ENCODE peak calls at places on chromosomes 1 and 21, in five cellular contexts. L is K562, I is HepG2, M is H1, V is GM12878. B is an unnamed sample.

GRCh38 chr1:66274634-66275033 is 259.3 kb upstream of the SGIP1 start:
- DNase-seq in I (no peak), L (no peak), V (no peak), M (no peak), B (no peak)

GRCh38 chr1:240732390-240732789 is 120.4 kb upstream of the GREM2 start:
- DNase-seq in V (no peak), L (peak), M (no peak), I (peak), B (peak)

GRCh38 chr21:23292292-23292691 is 2294.1 kb downstream of the NCAM2 start:
- DNase-seq in M (no peak), V (no peak), L (no peak), I (no peak), B (no peak)

GRCh38 chr21:30138483-30138882 is 28.1 kb downstream of the CLDN17 start:
- DNase-seq in I (no peak), L (no peak), V (no peak), M (no peak), B (no peak)

GRCh38 chr1:170402451-170403311 is 129.3 kb upstream of the GORAB start:
- DNase-seq in L (no peak), M (no peak), I (no peak), V (no peak), B (no peak)

GRCh38 chr1:223135176-223135575 is 7.9 kb downstream of the TLR5 start:
- DNase-seq in I (no peak), M (no peak), V (no peak), L (no peak), B (no peak)

GRCh38 chr1:3348196-3348865 is 106.1 kb upstream of the ARHGEF16 start:
- DNase-seq in L (no peak), V (no peak), M (no peak), I (no peak), B (no peak)

GRCh38 chr1:22711591-22712501 is 1.2 kb downstream of the EPHB2 start:
- DNase-seq in L (no peak), V (no peak), I (no peak), M (no peak), B (no peak)

GRCh38 chr1:223834660-223835263 is 11.0 kb downstream of the TP53BP2 start:
- DNase-seq in M (no peak), I (no peak), L (no peak), V (no peak), B (no peak)

GRCh38 chr1:230068952-230069684 is 2.1 kb downstream of the GALNT2 start:
- DNase-seq in I (no peak), V (no peak), L (peak), M (no peak), B (no peak)

GRCh38 chr1:98221926-98222325 is 301.1 kb upstream of the DPYD start:
- DNase-seq in V (no peak), I (peak), L (no peak), M (no peak), B (no peak)

GRCh38 chr21:44854664-44855446 is 18.6 kb downstream of the PTTG1IP start:
- DNase-seq in L (peak), I (no peak), M (no peak), V (no peak), B (no peak)

GRCh38 chr1:19385869-19386591 is 73.9 kb downstream of the SLC66A1 start:
- DNase-seq in I (peak), V (no peak), L (no peak), M (no peak), B (no peak)

GRCh38 chr1:81114191-81114590 is 686.5 kb upstream of the ADGRL2 start:
- DNase-seq in L (no peak), I (no peak), M (no peak), V (no peak), B (no peak)

GRCh38 chr1:52814465-52814864 is 28.1 kb upstream of the ZYG11A start:
- DNase-seq in M (no peak), L (no peak), V (no peak), I (peak), B (peak)

GRCh38 chr1:180244840-180245239 is 14.8 kb downstream of the LHX4 start:
- DNase-seq in V (no peak), M (no peak), L (no peak), I (peak), B (no peak)

GRCh38 chr1:33256701-33257387 is 552 bp downstream of the ZNF362 start:
- DNase-seq in I (peak), V (no peak), M (no peak), L (no peak), B (peak)

GRCh38 chr1:3921786-3922185 is 21.7 kb upstream of the C1orf174 start:
- DNase-seq in L (no peak), M (no peak), I (no peak), V (no peak), B (no peak)

GRCh38 chr21:36990508-36991205 is 15.8 kb upstream of the RIPPLY3 start:
- DNase-seq in I (no peak), M (no peak), L (no peak), V (no peak), B (no peak)

GRCh38 chr1:76095800-76096199 is 21.3 kb downstream of the ST6GALNAC3 start:
- DNase-seq in V (no peak), M (no peak), I (no peak), L (no peak), B (no peak)

GRCh38 chr1:203033287-203033686 is 7.0 kb downstream of the PPFIA4 start:
- DNase-seq in M (no peak), V (no peak), L (no peak), I (no peak), B (no peak)

GRCh38 chr1:119327066-119327435 is 41.5 kb upstream of the HAO2 start:
- DNase-seq in V (no peak), M (no peak), L (no peak), I (peak), B (no peak)

GRCh38 chr1:7149080-7149838 is 364.0 kb downstream of the CAMTA1 start:
- DNase-seq in M (no peak), V (no peak), I (no peak), L (no peak), B (no peak)

GRCh38 chr1:37267111-37267835 is 207.1 kb upstream of the ZC3H12A start:
- DNase-seq in L (no peak), V (no peak), M (no peak), I (no peak), B (no peak)

GRCh38 chr21:29521872-29522271 is 223.2 kb downstream of the BACH1 start:
- DNase-seq in L (no peak), I (no peak), V (no peak), M (no peak), B (no peak)

GRCh38 chr1:91582431-91582921 is 81.8 kb downstream of the CDC7 start:
- DNase-seq in I (no peak), L (no peak), V (no peak), M (no peak), B (no peak)

GRCh38 chr1:33532250-33532649 is 59.8 kb downstream of the ZSCAN20 start:
- DNase-seq in I (no peak), L (no peak), V (no peak), M (no peak), B (no peak)

GRCh38 chr1:159889202-159889601 is 10.8 kb downstream of the CFAP45 start:
- DNase-seq in M (no peak), L (no peak), I (no peak), V (no peak), B (no peak)

GRCh38 chr1:184051138-184051484 is 419 bp upstream of the TSEN15 start:
- DNase-seq in I (no peak), V (no peak), L (peak), M (no peak), B (peak)

GRCh38 chr21:31459457-31459856 is 115.4 kb upstream of the TIAM1 start:
- DNase-seq in I (no peak), L (peak), V (no peak), M (no peak), B (peak)

GRCh38 chr1:244381887-244382565 is 69.7 kb downstream of the ADSS2 start:
- DNase-seq in M (no peak), V (no peak), L (no peak), I (no peak), B (no peak)

GRCh38 chr1:54498383-54499096 is 49.5 kb upstream of the ACOT11 start:
- DNase-seq in I (no peak), L (no peak), M (no peak), V (no peak), B (no peak)

GRCh38 chr1:36123357-36123756 is 1.7 kb downstream of the COL8A2 start:
- DNase-seq in M (no peak), L (no peak), V (peak), I (no peak), B (no peak)

GRCh38 chr1:74502858-74503257 is 9.6 kb downstream of the LRRC53 start:
- DNase-seq in L (no peak), I (no peak), V (no peak), M (no peak), B (no peak)

GRCh38 chr1:27572679-27573426 is 31.1 kb downstream of the AHDC1 start:
- DNase-seq in M (no peak), V (no peak), L (peak), I (no peak), B (no peak)

GRCh38 chr1:30706528-30706927 is 16.9 kb downstream of the MATN1 start:
- DNase-seq in L (no peak), I (no peak), V (no peak), M (no peak), B (no peak)

GRCh38 chr1:2574350-2574749 is 12.2 kb upstream of the PRXL2B start:
- DNase-seq in V (no peak), I (no peak), L (no peak), M (no peak), B (no peak)

GRCh38 chr21:34530264-34530663 is 18.3 kb upstream of the KCNE1 start:
- DNase-seq in I (no peak), M (no peak), V (no peak), L (no peak), B (no peak)

GRCh38 chr21:34526236-34526617 is 14.2 kb upstream of the KCNE1 start:
- DNase-seq in L (no peak), I (no peak), V (no peak), M (no peak), B (no peak)

GRCh38 chr21:34524671-34525601 is 12.9 kb upstream of the KCNE1 start:
- DNase-seq in I (no peak), L (no peak), M (no peak), V (no peak), B (no peak)

GRCh38 chr21:34528131-34528561 is 16.1 kb upstream of the KCNE1 start:
- DNase-seq in L (no peak), I (no peak), V (no peak), M (no peak), B (no peak)

GRCh38 chr21:34526618-34527290 is 14.7 kb upstream of the KCNE1 start:
- DNase-seq in L (peak), I (peak), M (no peak), V (no peak), B (peak)
- TF ChIP-seq POLR2A in L (no peak), I (peak), M (no peak), V (no peak), B (no peak)

DNA sequence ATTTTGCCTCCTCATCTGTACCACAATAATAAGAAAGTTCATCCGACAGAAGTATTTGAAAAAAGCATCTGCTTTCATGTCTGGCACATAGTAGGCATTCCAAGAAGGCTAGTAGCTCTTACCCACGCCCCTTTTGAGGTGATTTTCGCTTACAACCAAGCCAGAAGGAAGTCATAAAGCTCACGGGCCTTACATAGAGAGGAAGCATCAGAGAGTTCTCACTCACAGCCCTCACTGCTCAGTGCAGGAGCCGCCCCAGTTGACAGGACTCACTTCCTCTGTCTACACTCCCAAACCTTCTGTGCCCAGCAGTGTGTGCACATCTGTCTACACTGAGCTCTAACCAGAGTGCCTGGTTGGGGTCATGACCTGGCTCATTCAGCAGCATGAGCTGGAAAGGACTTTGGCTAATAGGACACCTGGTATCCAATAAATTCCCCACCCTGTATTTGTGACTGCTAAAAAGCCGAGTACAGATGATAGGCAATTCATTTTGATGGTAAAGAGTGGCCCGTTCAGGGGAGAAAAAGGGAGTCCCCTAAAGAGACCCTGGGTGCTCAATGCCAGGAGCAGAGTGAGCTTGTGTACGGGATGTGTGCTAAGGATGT is 36.8 kb upstream of the DUSP10 start:
- DNase-seq in V (peak), L (no peak), M (no peak), I (no peak), B (no peak)
- TF ChIP-seq ZNF274 in V (no peak), L (no peak), M (no peak), I (no peak), B (no peak)

GRCh38 chr1:94416901-94417701 is 1.1 kb upstream of the ABCD3 start:
- DNase-seq in I (peak), V (no peak), M (no peak), L (peak), B (no peak)

GRCh38 chr1:94422115-94422820 is 4.1 kb downstream of the ABCD3 start:
- DNase-seq in I (no peak), M (no peak), L (no peak), V (no peak), B (no peak)

GRCh38 chr1:94417702-94417961 is 557 bp upstream of the ABCD3 start:
- DNase-seq in L (no peak), I (no peak), M (no peak), V (no peak), B (no peak)

GRCh38 chr1:94418664-94419655 is 771 bp downstream of the ABCD3 start:
- DNase-seq in V (no peak), L (peak), I (no peak), M (no peak), B (no peak)

DNA sequence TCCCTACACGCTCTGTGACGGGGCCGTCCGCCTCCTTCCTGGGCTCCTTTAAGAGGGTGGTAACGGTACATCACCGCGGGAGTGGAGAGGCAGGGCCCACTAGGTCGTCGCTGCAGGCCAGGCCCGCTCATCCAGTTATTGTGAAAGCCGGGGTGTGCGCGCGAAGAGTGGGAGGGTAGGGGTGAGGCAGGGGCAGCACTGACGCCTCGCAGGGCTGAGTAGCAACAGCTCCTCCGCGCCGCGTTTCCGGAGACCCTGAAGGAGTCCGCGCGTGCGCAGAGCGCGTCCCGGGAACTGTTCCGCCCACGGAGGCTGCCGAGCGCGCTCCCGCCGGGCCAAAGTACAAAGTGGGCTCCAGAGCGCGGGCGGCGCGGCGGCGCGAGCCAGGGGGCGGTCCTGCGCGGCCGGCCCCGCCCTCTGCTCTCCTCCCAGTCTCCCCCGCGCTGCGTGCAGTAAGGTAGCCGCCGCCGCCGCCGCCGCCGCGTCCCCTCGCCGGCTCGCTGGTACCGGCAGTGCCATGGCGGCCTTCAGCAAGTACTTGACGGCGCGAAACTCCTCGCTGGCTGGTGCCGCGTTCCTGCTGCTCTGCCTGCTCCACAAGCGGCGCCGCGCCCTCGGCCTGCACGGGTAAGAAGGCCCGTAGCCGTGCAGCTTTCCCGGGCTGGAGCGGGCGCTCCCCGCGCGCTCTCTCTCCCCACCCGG is at the start of gene ABCD3:
- DNase-seq in M (peak), V (peak), L (peak), I (peak), B (peak)
- TF ChIP-seq POLR2A in M (peak), V (peak), L (peak), I (peak), B (peak)

GRCh38 chr1:20710450-20711284 is 7.1 kb downstream of the KIF17 start:
- DNase-seq in V (no peak), I (no peak), L (no peak), M (no peak), B (no peak)

GRCh38 chr1:20709868-20710267 is 7.9 kb downstream of the KIF17 start:
- DNase-seq in I (no peak), V (no peak), L (no peak), M (no peak), B (no peak)

GRCh38 chr1:20713440-20713839 is 4.4 kb downstream of the KIF17 start:
- DNase-seq in V (no peak), M (no peak), I (peak), L (no peak), B (no peak)

GRCh38 chr1:20711285-20712209 is 6.3 kb downstream of the KIF17 start:
- DNase-seq in I (no peak), M (no peak), L (peak), V (no peak), B (no peak)

GRCh38 chr1:20712210-20712577 is 5.6 kb downstream of the KIF17 start:
- DNase-seq in L (no peak), I (no peak), V (no peak), M (no peak), B (no peak)
- TF ChIP-seq ZNF274 in L (no peak), I (no peak), V (no peak), M (no peak), B (no peak)

GRCh38 chr1:234772345-234773147 is 162.6 kb upstream of the IRF2BP2 start:
- DNase-seq in I (peak), V (peak), M (peak), L (peak), B (peak)
- TF ChIP-seq POLR2A in I (peak), V (peak), M (no peak), L (no peak), B (no peak)